ENCODE peak calls at places on chromosome 1, in seven cellular contexts. One of them, this sample, is unnamed.

GRCh38 chr1:45800899-45801298 is 2.5 kb upstream of the MAST2 start:
- DNase-seq in ovary: no peak
- DNase-seq in PC-3: no peak
- DNase-seq in HL-60: no peak
- DNase-seq in progenitor cell of endocrine pancreas: no peak
- DNase-seq in activated B cell treated with CpG ODN at 0.5 μM for 24 hours: no peak
- DNase-seq in RWPE1: no peak
- DNase-seq in this sample: no peak

GRCh38 chr1:211732276-211732571 is 56.8 kb upstream of the NEK2 start:
- DNase-seq in progenitor cell of endocrine pancreas: no peak
- DNase-seq in PC-3: no peak
- DNase-seq in activated B cell treated with CpG ODN at 0.5 μM for 24 hours: no peak
- DNase-seq in ovary: no peak
- DNase-seq in RWPE1: no peak
- DNase-seq in HL-60: no peak
- DNase-seq in this sample: no peak

GRCh38 chr1:233279971-233280370 is 15.6 kb downstream of the PCNX2 start:
- DNase-seq in activated B cell treated with CpG ODN at 0.5 μM for 24 hours: no peak
- DNase-seq in RWPE1: no peak
- DNase-seq in progenitor cell of endocrine pancreas: no peak
- DNase-seq in PC-3: no peak
- DNase-seq in HL-60: no peak
- DNase-seq in ovary: no peak
- DNase-seq in this sample: no peak

GRCh38 chr1:76023669-76024407 is 50.7 kb upstream of the ST6GALNAC3 start:
- DNase-seq in ovary: no peak
- DNase-seq in RWPE1: no peak
- DNase-seq in progenitor cell of endocrine pancreas: no peak
- DNase-seq in HL-60: no peak
- DNase-seq in PC-3: no peak
- DNase-seq in activated B cell treated with CpG ODN at 0.5 μM for 24 hours: no peak
- DNase-seq in this sample: no peak

GRCh38 chr1:9382923-9383491 is 90.3 kb downstream of the SPSB1 start:
- DNase-seq in PC-3: no peak
- DNase-seq in progenitor cell of endocrine pancreas: no peak
- DNase-seq in RWPE1: no peak
- DNase-seq in HL-60: no peak
- DNase-seq in ovary: no peak
- DNase-seq in activated B cell treated with CpG ODN at 0.5 μM for 24 hours: no peak
- DNase-seq in this sample: no peak

GRCh38 chr1:209325492-209325891 is 258.0 kb upstream of the CAMK1G start:
- DNase-seq in activated B cell treated with CpG ODN at 0.5 μM for 24 hours: no peak
- DNase-seq in HL-60: no peak
- DNase-seq in ovary: no peak
- DNase-seq in PC-3: peak; percentile 83
- DNase-seq in RWPE1: peak; percentile 61
- DNase-seq in progenitor cell of endocrine pancreas: no peak
- DNase-seq in this sample: no peak

GRCh38 chr1:163745204-163745603 is 423.4 kb downstream of the NUF2 start:
- DNase-seq in RWPE1: no peak
- DNase-seq in PC-3: peak; percentile 9
- DNase-seq in activated B cell treated with CpG ODN at 0.5 μM for 24 hours: no peak
- DNase-seq in HL-60: no peak
- DNase-seq in progenitor cell of endocrine pancreas: no peak
- DNase-seq in ovary: no peak
- DNase-seq in this sample: no peak

GRCh38 chr1:230288641-230289349 is 137.3 kb downstream of the PGBD5 start:
- DNase-seq in RWPE1: no peak
- DNase-seq in progenitor cell of endocrine pancreas: no peak
- DNase-seq in PC-3: no peak
- DNase-seq in HL-60: no peak
- DNase-seq in activated B cell treated with CpG ODN at 0.5 μM for 24 hours: no peak
- DNase-seq in ovary: no peak
- DNase-seq in this sample: no peak

GRCh38 chr1:15923241-15923640 is 52.7 kb downstream of the ZBTB17 start:
- DNase-seq in PC-3: peak; percentile 55
- DNase-seq in ovary: no peak
- DNase-seq in progenitor cell of endocrine pancreas: no peak
- DNase-seq in activated B cell treated with CpG ODN at 0.5 μM for 24 hours: no peak
- DNase-seq in RWPE1: peak; percentile 82
- DNase-seq in HL-60: no peak
- DNase-seq in this sample: no peak

GRCh38 chr1:183609313-183609712 is 19.1 kb upstream of the NCF2 start:
- DNase-seq in activated B cell treated with CpG ODN at 0.5 μM for 24 hours: no peak
- DNase-seq in ovary: peak; percentile 69
- DNase-seq in HL-60: peak; percentile 71
- DNase-seq in PC-3: peak; percentile 68
- DNase-seq in progenitor cell of endocrine pancreas: no peak
- DNase-seq in RWPE1: no peak
- DNase-seq in this sample: no peak

GRCh38 chr1:155178441-155179106 is 4.9 kb downstream of the TRIM46 start:
- DNase-seq in RWPE1: no peak
- DNase-seq in progenitor cell of endocrine pancreas: no peak
- DNase-seq in PC-3: no peak
- DNase-seq in HL-60: no peak
- DNase-seq in activated B cell treated with CpG ODN at 0.5 μM for 24 hours: peak; percentile 5
- DNase-seq in ovary: peak; percentile 20
- DNase-seq in this sample: no peak

GRCh38 chr1:36731226-36732037 is 248.7 kb upstream of the CSF3R start:
- DNase-seq in PC-3: no peak
- DNase-seq in RWPE1: no peak
- DNase-seq in ovary: no peak
- DNase-seq in progenitor cell of endocrine pancreas: no peak
- DNase-seq in activated B cell treated with CpG ODN at 0.5 μM for 24 hours: no peak
- DNase-seq in HL-60: no peak
- DNase-seq in this sample: no peak

GRCh38 chr1:225209153-225209552 is 218.7 kb downstream of the LBR start:
- DNase-seq in ovary: no peak
- DNase-seq in progenitor cell of endocrine pancreas: no peak
- DNase-seq in PC-3: no peak
- DNase-seq in activated B cell treated with CpG ODN at 0.5 μM for 24 hours: no peak
- DNase-seq in HL-60: no peak
- DNase-seq in RWPE1: no peak
- DNase-seq in this sample: no peak

GRCh38 chr1:226675720-226676357 is 63.2 kb downstream of the ITPKB start:
- DNase-seq in activated B cell treated with CpG ODN at 0.5 μM for 24 hours: no peak
- DNase-seq in HL-60: no peak
- DNase-seq in progenitor cell of endocrine pancreas: no peak
- DNase-seq in ovary: no peak
- DNase-seq in RWPE1: no peak
- DNase-seq in PC-3: no peak
- DNase-seq in this sample: no peak

GRCh38 chr1:154353460-154353904 is 28.2 kb downstream of the ATP8B2 start:
- DNase-seq in PC-3: peak; percentile 58
- DNase-seq in progenitor cell of endocrine pancreas: no peak
- DNase-seq in activated B cell treated with CpG ODN at 0.5 μM for 24 hours: no peak
- DNase-seq in ovary: no peak
- DNase-seq in HL-60: no peak
- DNase-seq in RWPE1: no peak
- DNase-seq in this sample: no peak

GRCh38 chr1:8903908-8904650 is 25.6 kb upstream of the ENO1 start:
- DNase-seq in progenitor cell of endocrine pancreas: no peak
- DNase-seq in HL-60: no peak
- DNase-seq in RWPE1: peak; percentile 85
- DNase-seq in PC-3: peak; percentile 98
- DNase-seq in ovary: peak; percentile 66
- DNase-seq in activated B cell treated with CpG ODN at 0.5 μM for 24 hours: no peak
- DNase-seq in this sample: peak; percentile 77

GRCh38 chr1:112527266-112528010 is 18.7 kb downstream of the WNT2B start:
- DNase-seq in ovary: no peak
- DNase-seq in progenitor cell of endocrine pancreas: no peak
- DNase-seq in HL-60: no peak
- DNase-seq in activated B cell treated with CpG ODN at 0.5 μM for 24 hours: no peak
- DNase-seq in PC-3: no peak
- DNase-seq in RWPE1: no peak
- DNase-seq in this sample: no peak

GRCh38 chr1:201754353-201754752 is 74.6 kb upstream of the IPO9 start:
- DNase-seq in progenitor cell of endocrine pancreas: no peak
- DNase-seq in HL-60: no peak
- DNase-seq in activated B cell treated with CpG ODN at 0.5 μM for 24 hours: no peak
- DNase-seq in RWPE1: no peak
- DNase-seq in ovary: no peak
- DNase-seq in PC-3: no peak
- DNase-seq in this sample: no peak

GRCh38 chr1:198444792-198445191 is 95.7 kb downstream of the ATP6V1G3 start:
- DNase-seq in progenitor cell of endocrine pancreas: no peak
- DNase-seq in HL-60: no peak
- DNase-seq in RWPE1: no peak
- DNase-seq in PC-3: peak; percentile 39
- DNase-seq in activated B cell treated with CpG ODN at 0.5 μM for 24 hours: no peak
- DNase-seq in ovary: no peak
- DNase-seq in this sample: no peak

GRCh38 chr1:47647327-47647845 is 209.5 kb downstream of the FOXD2 start:
- DNase-seq in progenitor cell of endocrine pancreas: no peak
- DNase-seq in RWPE1: no peak
- DNase-seq in HL-60: no peak
- DNase-seq in activated B cell treated with CpG ODN at 0.5 μM for 24 hours: no peak
- DNase-seq in ovary: no peak
- DNase-seq in PC-3: no peak
- DNase-seq in this sample: no peak

GRCh38 chr1:91650764-91651163 is 150.1 kb downstream of the CDC7 start:
- DNase-seq in ovary: peak; percentile 93
- DNase-seq in progenitor cell of endocrine pancreas: no peak
- DNase-seq in HL-60: no peak
- DNase-seq in RWPE1: peak; percentile 69
- DNase-seq in activated B cell treated with CpG ODN at 0.5 μM for 24 hours: no peak
- DNase-seq in PC-3: peak; percentile 59
- DNase-seq in this sample: no peak

GRCh38 chr1:10714337-10715114 is 81.9 kb downstream of the CASZ1 start:
- DNase-seq in PC-3: no peak
- DNase-seq in ovary: no peak
- DNase-seq in RWPE1: no peak
- DNase-seq in HL-60: no peak
- DNase-seq in activated B cell treated with CpG ODN at 0.5 μM for 24 hours: no peak
- DNase-seq in progenitor cell of endocrine pancreas: no peak
- DNase-seq in this sample: no peak

GRCh38 chr1:207404849-207405525 is 49.1 kb upstream of the CR2 start:
- DNase-seq in RWPE1: peak; percentile 61
- DNase-seq in progenitor cell of endocrine pancreas: no peak
- DNase-seq in activated B cell treated with CpG ODN at 0.5 μM for 24 hours: no peak
- DNase-seq in ovary: no peak
- DNase-seq in PC-3: peak; percentile 93
- DNase-seq in HL-60: peak; percentile 24
- DNase-seq in this sample: no peak

GRCh38 chr1:207402744-207403143 is 51.4 kb upstream of the CR2 start:
- DNase-seq in PC-3: no peak
- DNase-seq in HL-60: no peak
- DNase-seq in progenitor cell of endocrine pancreas: no peak
- DNase-seq in activated B cell treated with CpG ODN at 0.5 μM for 24 hours: no peak
- DNase-seq in ovary: no peak
- DNase-seq in RWPE1: no peak
- DNase-seq in this sample: no peak

GRCh38 chr1:207407655-207408256 is 46.4 kb upstream of the CR2 start:
- DNase-seq in PC-3: peak; percentile 27
- DNase-seq in HL-60: peak; percentile 61
- DNase-seq in ovary: no peak
- DNase-seq in progenitor cell of endocrine pancreas: no peak
- DNase-seq in activated B cell treated with CpG ODN at 0.5 μM for 24 hours: no peak
- DNase-seq in RWPE1: no peak
- DNase-seq in this sample: no peak

GRCh38 chr1:207401578-207401977 is 52.5 kb upstream of the CR2 start:
- DNase-seq in activated B cell treated with CpG ODN at 0.5 μM for 24 hours: no peak
- DNase-seq in PC-3: no peak
- DNase-seq in HL-60: no peak
- DNase-seq in progenitor cell of endocrine pancreas: no peak
- DNase-seq in RWPE1: no peak
- DNase-seq in ovary: no peak
- DNase-seq in this sample: no peak

DNA sequence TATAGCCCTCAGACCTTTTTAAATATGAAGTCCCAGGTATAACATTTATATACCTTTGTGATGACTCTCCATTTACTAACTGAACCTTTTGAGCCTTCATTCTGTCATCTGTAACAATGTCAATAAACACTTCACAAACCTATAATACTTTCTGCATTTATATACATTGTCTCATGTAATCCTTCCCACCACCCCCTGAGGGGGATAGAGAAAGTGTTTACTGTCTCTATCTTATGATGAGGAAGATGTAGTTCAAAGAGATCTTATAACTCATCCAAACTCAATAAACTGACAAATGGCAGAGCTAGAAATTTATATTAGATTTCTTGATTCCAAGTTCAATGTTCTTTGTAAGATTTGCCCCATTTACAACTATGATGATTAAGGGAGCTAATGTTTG is 48.3 kb upstream of the CR2 start:
- DNase-seq in RWPE1: no peak
- DNase-seq in HL-60: no peak
- DNase-seq in PC-3: peak; percentile 28
- DNase-seq in progenitor cell of endocrine pancreas: no peak
- DNase-seq in activated B cell treated with CpG ODN at 0.5 μM for 24 hours: no peak
- DNase-seq in ovary: no peak
- DNase-seq in this sample: no peak
- TF ChIP-seq CTCF in RWPE1: no peak
- TF ChIP-seq CTCF in HL-60: no peak
- TF ChIP-seq CTCF in PC-3: no peak
- TF ChIP-seq CTCF in progenitor cell of endocrine pancreas: no peak
- TF ChIP-seq CTCF in activated B cell treated with CpG ODN at 0.5 μM for 24 hours: no peak
- TF ChIP-seq CTCF in ovary: no peak
- TF ChIP-seq CTCF in this sample: no peak

GRCh38 chr1:69700770-69701169 is 133.0 kb downstream of the LRRC7 start:
- DNase-seq in PC-3: peak; percentile 41
- DNase-seq in RWPE1: no peak
- DNase-seq in HL-60: no peak
- DNase-seq in progenitor cell of endocrine pancreas: no peak
- DNase-seq in ovary: no peak
- DNase-seq in activated B cell treated with CpG ODN at 0.5 μM for 24 hours: no peak
- DNase-seq in this sample: no peak
- TF ChIP-seq CTCF in PC-3: peak; percentile 64
- TF ChIP-seq CTCF in RWPE1: no peak
- TF ChIP-seq CTCF in HL-60: peak; percentile 1
- TF ChIP-seq CTCF in progenitor cell of endocrine pancreas: peak; percentile 57
- TF ChIP-seq CTCF in ovary: no peak
- TF ChIP-seq CTCF in activated B cell treated with CpG ODN at 0.5 μM for 24 hours: no peak
- TF ChIP-seq CTCF in this sample: no peak

DNA sequence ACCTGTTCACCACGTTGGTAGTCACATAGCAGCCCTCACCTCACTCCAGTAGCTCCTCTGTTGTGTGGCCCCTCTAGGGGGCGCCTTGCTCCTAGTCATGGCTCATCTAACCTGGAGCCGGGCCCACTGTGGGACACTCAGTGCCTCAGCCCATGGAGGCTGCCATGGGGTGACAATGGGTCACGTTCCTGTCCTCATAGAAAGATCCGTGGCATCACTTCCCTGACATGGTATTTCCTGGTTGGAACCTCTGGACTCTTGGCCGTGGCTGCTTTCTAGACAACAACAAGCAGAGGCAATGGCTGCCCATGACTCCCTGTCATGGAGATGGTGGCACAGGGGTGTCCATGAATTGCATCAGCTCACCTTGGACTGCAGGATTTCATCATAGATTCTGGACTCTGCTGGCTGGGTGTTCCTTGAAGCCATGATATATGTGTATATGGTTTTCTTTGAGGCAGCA is 27.5 kb upstream of the SLAMF6 start:
- DNase-seq in PC-3: no peak
- DNase-seq in ovary: no peak
- DNase-seq in HL-60: no peak
- DNase-seq in RWPE1: no peak
- DNase-seq in activated B cell treated with CpG ODN at 0.5 μM for 24 hours: no peak
- DNase-seq in progenitor cell of endocrine pancreas: no peak
- DNase-seq in this sample: no peak
- TF ChIP-seq CTCF in PC-3: no peak
- TF ChIP-seq CTCF in ovary: no peak
- TF ChIP-seq CTCF in HL-60: no peak
- TF ChIP-seq CTCF in RWPE1: no peak
- TF ChIP-seq CTCF in activated B cell treated with CpG ODN at 0.5 μM for 24 hours: no peak
- TF ChIP-seq CTCF in progenitor cell of endocrine pancreas: no peak
- TF ChIP-seq CTCF in this sample: no peak

GRCh38 chr1:157073944-157074685 is 25.5 kb downstream of the ETV3L start:
- DNase-seq in ovary: peak; percentile 71
- DNase-seq in progenitor cell of endocrine pancreas: peak; percentile 48
- DNase-seq in activated B cell treated with CpG ODN at 0.5 μM for 24 hours: no peak
- DNase-seq in PC-3: peak; percentile 49
- DNase-seq in RWPE1: no peak
- DNase-seq in HL-60: no peak
- DNase-seq in this sample: no peak
- TF ChIP-seq CTCF in ovary: peak; percentile 45
- TF ChIP-seq CTCF in progenitor cell of endocrine pancreas: peak; percentile 69
- TF ChIP-seq CTCF in activated B cell treated with CpG ODN at 0.5 μM for 24 hours: no peak
- TF ChIP-seq CTCF in PC-3: peak; percentile 64
- TF ChIP-seq CTCF in RWPE1: peak; percentile 38
- TF ChIP-seq CTCF in HL-60: peak; percentile 45
- TF ChIP-seq CTCF in this sample: peak; percentile 24

This sample was measured in mesothelial cell of epicardium.